ENCODE peak calls at places on chromosomes 6 and 20, in five cellular contexts. U is heart right ventricle; Q is AG10803; X is CD4-positive, alpha-beta memory T cell; D is C1 segment of cervical spinal cord. C is an unnamed sample.

GRCh38 chr6:10478187-10479040 is 42.7 kb upstream of the GCNT2 start:
- DNase-seq in X (no peak), D (no peak), U (no peak), Q (peak), C (no peak)

GRCh38 chr20:37647946-37648345 is 45.9 kb upstream of the CTNNBL1 start:
- DNase-seq in U (no peak), X (no peak), Q (no peak), D (no peak), C (no peak)

GRCh38 chr6:128047989-128048388 is 147.1 kb upstream of the THEMIS start:
- DNase-seq in X (no peak), D (no peak), Q (no peak), U (no peak), C (no peak)

GRCh38 chr6:130853555-130854183 is 26.5 kb downstream of the SMLR1 start:
- DNase-seq in X (no peak), U (no peak), D (no peak), Q (peak), C (no peak)

GRCh38 chr6:112979830-112980229 is 632.7 kb downstream of the RFPL4B start:
- DNase-seq in U (peak), D (no peak), X (no peak), Q (peak), C (no peak)

GRCh38 chr6:141097471-141097870 is 1035.3 kb upstream of the GJE1 start:
- DNase-seq in Q (peak), X (no peak), U (no peak), D (no peak), C (no peak)

GRCh38 chr6:22709804-22710203 is 140.4 kb downstream of the HDGFL1 start:
- DNase-seq in Q (no peak), X (no peak), D (no peak), U (no peak), C (no peak)

GRCh38 chr6:31686483-31686882 is 5.6 kb upstream of the LY6G5C start:
- DNase-seq in D (no peak), X (no peak), Q (no peak), U (no peak), C (no peak)

GRCh38 chr6:10355115-10355702 is 59.7 kb downstream of the TFAP2A start:
- DNase-seq in U (no peak), Q (no peak), X (no peak), D (no peak), C (no peak)

GRCh38 chr20:49510562-49511117 is 28.2 kb upstream of the KCNB1 start:
- DNase-seq in Q (peak), U (peak), D (no peak), X (no peak), C (peak)

GRCh38 chr6:110560239-110561015 is 84.0 kb upstream of the SLC22A16 start:
- DNase-seq in X (peak), U (no peak), D (no peak), Q (no peak), C (no peak)

GRCh38 chr6:152267967-152268845 is 369.0 kb downstream of the SYNE1 start:
- DNase-seq in D (no peak), X (peak), Q (no peak), U (no peak), C (no peak)

GRCh38 chr6:145694083-145694737 is 41.1 kb downstream of the EPM2A start:
- DNase-seq in D (no peak), X (no peak), U (no peak), Q (no peak), C (no peak)

C was measured in tibial artery.